ENCODE peak calls at places on chromosome 2, in seven cellular contexts. One of them, this sample, is unnamed.

GRCh38 chr2:199979841-199980628 is 24.7 kb downstream of the MAIP1 start:
- DNase-seq in HS-5: peak
- DNase-seq in MG63: peak
- DNase-seq in GM23248: peak
- DNase-seq in GM12864: peak
- DNase-seq in NAMALWA: peak
- DNase-seq in PC-9: peak
- DNase-seq in this sample: peak

GRCh38 chr2:23843051-23843976 is 83.6 kb downstream of the ATAD2B start:
- DNase-seq in HS-5: no peak
- DNase-seq in MG63: no peak
- DNase-seq in NAMALWA: no peak
- DNase-seq in GM23248: peak
- DNase-seq in GM12864: no peak
- DNase-seq in PC-9: no peak
- DNase-seq in this sample: no peak

GRCh38 chr2:239106314-239106908 is 258.5 kb downstream of the TWIST2 start:
- DNase-seq in GM12864: no peak
- DNase-seq in GM23248: peak
- DNase-seq in PC-9: peak
- DNase-seq in MG63: peak
- DNase-seq in HS-5: peak
- DNase-seq in NAMALWA: peak
- DNase-seq in this sample: peak

GRCh38 chr2:240596491-240596931 is 10.0 kb downstream of the CAPN10 start:
- DNase-seq in PC-9: no peak
- DNase-seq in GM12864: no peak
- DNase-seq in GM23248: no peak
- DNase-seq in HS-5: no peak
- DNase-seq in MG63: no peak
- DNase-seq in NAMALWA: no peak
- DNase-seq in this sample: no peak

GRCh38 chr2:67773876-67774275 is 288.9 kb downstream of the C1D start:
- DNase-seq in GM12864: no peak
- DNase-seq in PC-9: no peak
- DNase-seq in GM23248: no peak
- DNase-seq in NAMALWA: no peak
- DNase-seq in HS-5: no peak
- DNase-seq in MG63: no peak
- DNase-seq in this sample: no peak

GRCh38 chr2:201270293-201271001 is 10.1 kb downstream of the CASP8 start:
- DNase-seq in HS-5: no peak
- DNase-seq in PC-9: no peak
- DNase-seq in GM23248: no peak
- DNase-seq in NAMALWA: no peak
- DNase-seq in GM12864: no peak
- DNase-seq in MG63: no peak
- DNase-seq in this sample: no peak

GRCh38 chr2:168336786-168337388 is 89.5 kb upstream of the STK39 start:
- DNase-seq in MG63: peak
- DNase-seq in GM12864: no peak
- DNase-seq in PC-9: peak
- DNase-seq in NAMALWA: peak
- DNase-seq in HS-5: no peak
- DNase-seq in GM23248: no peak
- DNase-seq in this sample: no peak

GRCh38 chr2:158756976-158757375 is 38.1 kb upstream of the DAPL1 start:
- DNase-seq in MG63: no peak
- DNase-seq in NAMALWA: no peak
- DNase-seq in GM23248: peak
- DNase-seq in HS-5: no peak
- DNase-seq in PC-9: no peak
- DNase-seq in GM12864: no peak
- DNase-seq in this sample: no peak

GRCh38 chr2:85712261-85712660 is 18.1 kb downstream of the GNLY start:
- DNase-seq in MG63: no peak
- DNase-seq in GM12864: no peak
- DNase-seq in PC-9: no peak
- DNase-seq in GM23248: no peak
- DNase-seq in HS-5: no peak
- DNase-seq in NAMALWA: no peak
- DNase-seq in this sample: no peak

GRCh38 chr2:235135990-235136561 is 184.3 kb downstream of the SH3BP4 start:
- DNase-seq in HS-5: peak
- DNase-seq in PC-9: peak
- DNase-seq in GM23248: peak
- DNase-seq in MG63: peak
- DNase-seq in GM12864: peak
- DNase-seq in NAMALWA: peak
- DNase-seq in this sample: peak

GRCh38 chr2:233707979-233708644 is 4.6 kb upstream of the UGT1A5 start:
- DNase-seq in HS-5: no peak
- DNase-seq in NAMALWA: no peak
- DNase-seq in GM12864: no peak
- DNase-seq in GM23248: peak
- DNase-seq in PC-9: no peak
- DNase-seq in MG63: peak
- DNase-seq in this sample: peak

GRCh38 chr2:203650860-203651613 is 55.4 kb upstream of the CD28 start:
- DNase-seq in MG63: no peak
- DNase-seq in GM23248: peak
- DNase-seq in GM12864: no peak
- DNase-seq in PC-9: no peak
- DNase-seq in HS-5: no peak
- DNase-seq in NAMALWA: peak
- DNase-seq in this sample: peak

GRCh38 chr2:164839914-164840457 is 1.6 kb downstream of the COBLL1 start:
- DNase-seq in HS-5: peak
- DNase-seq in PC-9: no peak
- DNase-seq in GM23248: peak
- DNase-seq in MG63: peak
- DNase-seq in GM12864: no peak
- DNase-seq in NAMALWA: no peak
- DNase-seq in this sample: no peak

GRCh38 chr2:202765435-202765834 is 106.1 kb downstream of the ICA1L start:
- DNase-seq in GM23248: no peak
- DNase-seq in MG63: no peak
- DNase-seq in HS-5: no peak
- DNase-seq in GM12864: no peak
- DNase-seq in PC-9: no peak
- DNase-seq in NAMALWA: no peak
- DNase-seq in this sample: no peak

GRCh38 chr2:13201924-13202323 is 485.2 kb downstream of the TRIB2 start:
- DNase-seq in MG63: no peak
- DNase-seq in NAMALWA: no peak
- DNase-seq in PC-9: no peak
- DNase-seq in GM23248: peak
- DNase-seq in GM12864: no peak
- DNase-seq in HS-5: no peak
- DNase-seq in this sample: no peak

GRCh38 chr2:160425394-160425793 is 68.2 kb downstream of the RBMS1 start:
- DNase-seq in GM23248: peak
- DNase-seq in PC-9: no peak
- DNase-seq in HS-5: no peak
- DNase-seq in MG63: peak
- DNase-seq in NAMALWA: no peak
- DNase-seq in GM12864: no peak
- DNase-seq in this sample: no peak

GRCh38 chr2:85767803-85768665 is 14.2 kb downstream of the ATOH8 start:
- DNase-seq in HS-5: no peak
- DNase-seq in MG63: no peak
- DNase-seq in GM12864: no peak
- DNase-seq in GM23248: no peak
- DNase-seq in PC-9: no peak
- DNase-seq in NAMALWA: no peak
- DNase-seq in this sample: no peak

GRCh38 chr2:238714038-238714528 is 133.8 kb upstream of the TWIST2 start:
- DNase-seq in NAMALWA: no peak
- DNase-seq in HS-5: no peak
- DNase-seq in MG63: no peak
- DNase-seq in GM23248: peak
- DNase-seq in PC-9: no peak
- DNase-seq in GM12864: no peak
- DNase-seq in this sample: no peak

GRCh38 chr2:211157856-211158463 is 601.6 kb downstream of the CPS1 start:
- DNase-seq in MG63: peak
- DNase-seq in PC-9: no peak
- DNase-seq in GM12864: peak
- DNase-seq in NAMALWA: peak
- DNase-seq in GM23248: peak
- DNase-seq in HS-5: peak
- DNase-seq in this sample: peak

GRCh38 chr2:189522435-189523151 is 58.0 kb downstream of the SLC40A1 start:
- DNase-seq in GM12864: no peak
- DNase-seq in NAMALWA: no peak
- DNase-seq in HS-5: no peak
- DNase-seq in PC-9: no peak
- DNase-seq in GM23248: no peak
- DNase-seq in MG63: no peak
- DNase-seq in this sample: no peak

GRCh38 chr2:46913471-46914381 is 1.9 kb downstream of the MCFD2 start:
- DNase-seq in MG63: peak
- DNase-seq in PC-9: peak
- DNase-seq in GM12864: no peak
- DNase-seq in HS-5: peak
- DNase-seq in NAMALWA: no peak
- DNase-seq in GM23248: peak
- DNase-seq in this sample: no peak

GRCh38 chr2:226215902-226216503 is 583.6 kb downstream of the IRS1 start:
- DNase-seq in PC-9: no peak
- DNase-seq in MG63: peak
- DNase-seq in GM12864: peak
- DNase-seq in HS-5: no peak
- DNase-seq in NAMALWA: peak
- DNase-seq in GM23248: peak
- DNase-seq in this sample: peak

GRCh38 chr2:68330691-68331090 is 10.9 kb upstream of the CNRIP1 start:
- DNase-seq in GM12864: no peak
- DNase-seq in NAMALWA: no peak
- DNase-seq in MG63: no peak
- DNase-seq in PC-9: no peak
- DNase-seq in HS-5: no peak
- DNase-seq in GM23248: peak
- DNase-seq in this sample: no peak

GRCh38 chr2:167478196-167478595 is 589.9 kb downstream of the XIRP2 start:
- DNase-seq in GM12864: no peak
- DNase-seq in MG63: no peak
- DNase-seq in NAMALWA: no peak
- DNase-seq in HS-5: no peak
- DNase-seq in PC-9: no peak
- DNase-seq in GM23248: no peak
- DNase-seq in this sample: no peak